ENCODE peak calls at places on chromosomes 11 and 22, in six cellular contexts. F is cardiac muscle cell; H is CD8-positive, alpha-beta T cell; Z is SK-N-SH; X is PC-3; M is AG04449. K is an unnamed sample.

GRCh38 chr22:48851933-48852549 is 975.6 kb downstream of the BRD1 start:
- DNase-seq in F (no peak), H (no peak), Z (no peak), X (no peak), M (no peak), K (no peak)

GRCh38 chr11:45535033-45535432 is 130.4 kb downstream of the CHST1 start:
- DNase-seq in X (no peak), F (no peak), M (no peak), H (no peak), Z (no peak), K (no peak)

GRCh38 chr11:133712235-133712634 is 133.1 kb downstream of the SPATA19 start:
- DNase-seq in Z (no peak), M (no peak), H (no peak), X (no peak), F (no peak), K (no peak)

GRCh38 chr22:46934746-46935491 is 172.5 kb downstream of the TBC1D22A start:
- DNase-seq in F (peak), Z (no peak), X (peak), M (peak), H (no peak), K (no peak)

GRCh38 chr11:71210861-71211260 is 41.5 kb downstream of the SHANK2 start:
- DNase-seq in Z (no peak), M (no peak), F (no peak), X (no peak), H (no peak), K (no peak)

GRCh38 chr11:128927683-128928336 is 14.9 kb downstream of the TP53AIP1 start:
- DNase-seq in H (no peak), X (no peak), F (no peak), M (no peak), Z (no peak), K (no peak)

GRCh38 chr22:24435861-24436351 is 8.5 kb downstream of the ADORA2A start:
- DNase-seq in F (no peak), M (no peak), X (no peak), H (no peak), Z (peak), K (no peak)

GRCh38 chr22:22061085-22062077 is 78.8 kb upstream of the TOP3B start:
- DNase-seq in X (peak), F (peak), H (no peak), Z (no peak), M (no peak), K (peak)

GRCh38 chr11:67055812-67056211 is 835 bp upstream of the RHOD start:
- DNase-seq in F (peak), X (peak), H (no peak), M (no peak), Z (no peak), K (no peak)

GRCh38 chr11:124917115-124917637 is 1.9 kb upstream of the HEPN1 start:
- DNase-seq in H (no peak), X (no peak), M (no peak), Z (no peak), F (peak), K (no peak)

GRCh38 chr11:3041699-3042098 is 15.5 kb downstream of the CARS1 start:
- DNase-seq in M (no peak), H (no peak), F (no peak), Z (no peak), X (no peak), K (no peak)

GRCh38 chr11:131254254-131254653 is 116.2 kb upstream of the NTM start:
- DNase-seq in X (no peak), H (no peak), Z (no peak), M (no peak), F (no peak), K (no peak)

GRCh38 chr11:129287920-129288319 is 87.7 kb upstream of the BARX2 start:
- DNase-seq in H (no peak), Z (no peak), X (no peak), F (no peak), M (no peak), K (no peak)

GRCh38 chr11:19992162-19992561 is 168.1 kb downstream of the DBX1 start:
- DNase-seq in X (no peak), H (no peak), Z (no peak), F (no peak), M (no peak), K (no peak)

GRCh38 chr11:71238941-71239340 is 13.4 kb downstream of the SHANK2 start:
- DNase-seq in X (no peak), Z (peak), F (no peak), H (no peak), M (no peak), K (no peak)

GRCh38 chr22:48099251-48099650 is 1336.8 kb downstream of the TBC1D22A start:
- DNase-seq in M (no peak), Z (no peak), H (no peak), X (no peak), F (no peak), K (no peak)

GRCh38 chr11:57643802-57644201 is 5.9 kb downstream of the YPEL4 start:
- DNase-seq in H (no peak), F (peak), M (no peak), X (no peak), Z (no peak), K (no peak)

GRCh38 chr22:37328017-37328416 is 45.7 kb downstream of the CYTH4 start:
- DNase-seq in H (no peak), X (peak), F (peak), M (no peak), Z (no peak), K (no peak)

GRCh38 chr11:34234086-34234740 is 123.6 kb downstream of the ABTB2 start:
- DNase-seq in M (no peak), Z (no peak), X (peak), H (peak), F (peak), K (no peak)

GRCh38 chr11:112789481-112789880 is 171.7 kb upstream of the NCAM1 start:
- DNase-seq in H (no peak), X (no peak), M (no peak), Z (no peak), F (no peak), K (no peak)

GRCh38 chr11:103803062-103803461 is 233.4 kb upstream of the DDI1 start:
- DNase-seq in Z (no peak), X (no peak), F (peak), M (no peak), H (no peak), K (no peak)

GRCh38 chr11:71336996-71337772 is 84.8 kb upstream of the SHANK2 start:
- DNase-seq in F (no peak), Z (no peak), M (no peak), X (no peak), H (no peak), K (no peak)

GRCh38 chr22:49323751-49324415 is 503.8 kb downstream of the BRD1 start:
- DNase-seq in Z (no peak), H (no peak), F (no peak), M (no peak), X (no peak), K (no peak)

GRCh38 chr11:114280696-114281095 is 15.5 kb upstream of the NNMT start:
- DNase-seq in H (no peak), F (peak), X (peak), Z (peak), M (no peak), K (no peak)

GRCh38 chr22:29816128-29816527 is 21.9 kb downstream of the ASCC2 start:
- DNase-seq in M (no peak), Z (no peak), X (no peak), F (peak), H (no peak), K (no peak)

GRCh38 chr11:5452712-5453111 is 3.6 kb downstream of the OR51I2 start:
- DNase-seq in F (no peak), H (no peak), M (no peak), Z (no peak), X (no peak), K (no peak)

GRCh38 chr22:19579880-19580279 is 55.7 kb upstream of the CLDN5 start:
- DNase-seq in Z (no peak), H (no peak), F (peak), M (no peak), X (peak), K (no peak)

GRCh38 chr11:79439430-79439892 is 1.4 kb downstream of the TENM4 start:
- DNase-seq in Z (peak), F (peak), X (no peak), H (no peak), M (no peak), K (no peak)

GRCh38 chr11:3156661-3157311 is 8.3 kb downstream of the OSBPL5 start:
- DNase-seq in X (no peak), F (no peak), Z (no peak), M (no peak), H (peak), K (no peak)

GRCh38 chr11:12888525-12889158 is 120.5 kb upstream of the RASSF10 start:
- DNase-seq in X (peak), M (peak), Z (peak), H (peak), F (peak), K (peak)

GRCh38 chr22:36291831-36292740 is 39.2 kb downstream of the APOL1 start:
- DNase-seq in H (no peak), Z (no peak), F (no peak), M (no peak), X (no peak), K (no peak)
- TF ChIP-seq CTCF in H (no peak), Z (no peak), F (no peak), M (no peak), X (no peak), K (no peak)

DNA sequence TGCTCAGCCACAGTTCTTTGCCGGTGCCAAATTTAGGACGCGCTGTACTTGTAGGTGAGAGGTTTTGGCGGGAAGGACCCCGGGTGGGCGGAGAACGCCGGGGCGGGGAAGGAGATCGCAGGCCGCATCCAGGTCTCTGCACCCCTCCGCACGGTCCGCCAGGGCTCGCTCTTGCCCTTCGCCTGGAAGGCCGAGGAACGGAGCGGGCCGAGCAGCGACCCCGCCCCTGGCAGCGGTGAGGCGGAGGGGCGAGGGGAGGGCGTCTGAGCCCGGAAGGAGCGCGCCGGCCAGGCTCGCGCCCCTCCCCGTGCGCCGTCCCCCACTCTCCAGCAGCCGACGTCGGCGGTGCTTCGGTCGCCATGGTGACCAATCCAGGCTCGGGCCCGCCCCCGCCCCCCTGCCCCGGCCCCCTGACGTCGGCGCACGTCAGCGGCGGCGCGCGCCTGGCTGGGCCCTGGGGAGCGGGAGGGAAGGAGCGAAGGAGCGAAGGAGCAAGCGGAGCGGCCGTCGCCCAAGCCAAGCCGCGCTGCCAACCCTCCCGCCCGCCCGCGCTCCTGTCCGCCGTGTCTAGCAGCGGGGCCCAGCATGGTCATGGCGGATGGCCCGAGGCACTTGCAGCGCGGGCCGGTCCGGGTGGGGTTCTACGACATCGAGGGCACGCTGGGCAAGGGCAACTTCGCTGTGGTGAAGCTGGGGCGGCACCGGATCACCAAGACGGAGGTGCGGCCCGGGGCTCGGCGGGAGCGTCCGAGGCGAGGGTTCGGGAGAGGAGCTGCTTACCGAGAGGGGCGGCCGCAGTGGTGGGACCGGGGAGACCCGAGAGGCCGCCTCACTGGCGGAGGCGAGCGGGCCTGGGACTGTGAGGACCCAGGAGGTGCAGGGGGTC is at the start of gene SIK2:
- DNase-seq in M (no peak), X (peak), Z (peak), H (peak), F (peak), K (peak)
- H3K4me3 ChIP-seq in M (peak), X (peak), Z (peak), H (peak), F (peak), K (peak)

GRCh38 chr11:76512851-76513653 is 68.2 kb downstream of the EMSY start:
- DNase-seq in F (peak), M (no peak), X (peak), H (no peak), Z (peak), K (no peak)
- TF ChIP-seq CTCF in F (peak), M (peak), X (peak), H (peak), Z (peak), K (peak)

DNA sequence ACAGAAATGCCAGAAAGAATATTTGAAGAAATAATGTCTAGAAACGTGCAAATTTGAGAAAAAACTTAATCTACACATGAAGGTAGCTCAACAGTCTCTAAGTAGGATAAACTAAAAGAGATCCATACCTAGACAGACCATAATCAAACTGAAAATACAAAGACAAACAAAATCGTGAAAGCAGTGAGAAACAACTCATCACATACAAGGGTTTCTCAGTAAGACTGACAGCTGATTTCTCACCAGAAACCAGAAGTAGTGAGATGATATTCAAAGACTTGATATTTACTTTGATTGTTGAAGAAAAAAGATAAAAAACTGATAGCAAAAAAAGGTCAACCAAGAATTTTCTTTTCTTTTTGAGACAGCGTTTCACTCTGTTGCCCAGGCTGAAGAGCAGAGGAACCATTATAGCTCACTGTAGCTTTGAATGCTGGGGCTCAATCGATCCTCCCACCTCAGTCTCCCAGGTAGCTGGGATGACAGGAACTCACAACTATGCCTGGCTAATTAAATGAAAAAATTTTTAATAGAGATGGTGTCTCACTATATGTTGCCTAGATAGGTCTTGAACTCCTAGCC is 17.4 kb downstream of the NPAT start:
- DNase-seq in F (no peak), Z (no peak), M (no peak), X (no peak), H (no peak), K (no peak)
- H3K4me3 ChIP-seq in F (no peak), Z (no peak), M (no peak), X (no peak), H (no peak), K (no peak)

DNA sequence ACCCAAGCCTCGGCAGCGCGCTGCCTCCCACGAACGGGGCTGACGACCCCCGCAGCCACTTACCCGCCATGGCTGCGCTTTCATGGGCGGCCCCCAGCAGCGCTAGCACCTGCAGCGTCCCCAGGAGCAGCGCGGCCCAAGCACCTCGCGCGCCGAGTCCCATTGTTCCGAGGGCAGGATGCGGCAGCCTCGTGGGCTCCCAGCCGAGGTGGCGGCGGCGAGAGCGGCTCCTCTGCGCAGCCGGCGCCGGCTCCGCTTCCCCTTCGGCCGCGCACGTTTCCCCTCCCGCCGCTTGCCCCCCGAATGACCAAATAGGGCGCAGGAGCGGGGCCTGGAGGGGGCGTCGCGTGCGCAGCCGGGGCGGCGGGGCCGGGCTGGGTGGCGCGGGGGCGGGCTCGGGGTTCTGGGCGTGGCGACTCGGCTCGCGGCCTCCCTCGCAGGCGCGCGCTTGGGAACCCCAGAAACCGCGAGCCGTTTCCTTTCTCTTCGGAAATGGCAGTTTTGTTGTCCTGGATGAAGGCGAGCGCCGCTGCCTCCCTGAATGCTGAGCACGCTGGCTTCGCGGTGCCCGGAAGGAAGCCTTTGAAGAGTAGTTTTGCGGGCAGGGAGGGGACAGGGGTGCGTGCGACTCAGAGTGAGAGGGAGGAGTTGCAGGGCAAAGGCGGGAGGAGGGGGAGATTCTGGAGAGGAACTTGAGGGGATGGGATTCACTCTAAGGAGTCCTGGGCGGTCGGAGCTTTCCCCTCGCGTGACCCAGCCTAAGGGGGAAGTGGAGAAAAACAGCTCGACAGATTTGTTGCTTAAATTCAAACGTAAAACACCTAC is at the start of gene TMEM123:
- DNase-seq in M (no peak), X (peak), F (peak), H (peak), Z (peak), K (no peak)
- TF ChIP-seq CTCF in M (no peak), X (no peak), F (no peak), H (no peak), Z (no peak), K (no peak)

GRCh38 chr22:50481045-50481439 is 301 bp upstream of the ADM2 start:
- DNase-seq in M (no peak), H (no peak), X (no peak), Z (no peak), F (no peak), K (no peak)
- H3K4me3 ChIP-seq in M (peak), H (peak), X (no peak), Z (peak), F (peak), K (peak)

GRCh38 chr11:96472085-96472484 is 82.3 kb downstream of the JRKL start:
- DNase-seq in X (no peak), M (no peak), Z (no peak), F (no peak), H (no peak), K (no peak)
- TF ChIP-seq CTCF in X (no peak), M (no peak), Z (peak), F (no peak), H (no peak), K (no peak)

DNA sequence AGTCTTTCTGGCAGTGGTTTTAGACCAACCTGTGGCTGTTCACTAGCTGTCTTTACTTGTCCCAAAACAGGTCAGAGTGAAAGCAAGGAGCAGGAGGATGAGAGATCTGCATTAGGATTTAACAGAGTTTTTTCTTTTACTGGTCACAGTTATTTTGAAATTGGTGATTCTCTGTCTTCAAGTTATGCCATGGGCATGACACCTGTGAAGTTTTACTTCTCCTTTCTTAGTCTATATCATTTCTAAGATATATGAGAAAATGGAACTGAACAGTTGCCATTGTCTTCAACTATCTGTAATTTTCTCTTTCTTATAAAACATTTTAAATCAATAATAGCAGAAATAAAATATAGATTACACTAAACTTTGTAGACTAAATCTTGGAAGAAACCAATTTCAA is 60.6 kb downstream of the TRPC6 start:
- DNase-seq in H (no peak), Z (no peak), X (no peak), F (no peak), M (no peak), K (no peak)
- H3K4me3 ChIP-seq in H (no peak), Z (no peak), X (no peak), F (no peak), M (no peak), K (no peak)

GRCh38 chr22:42719133-42719532 is 1.5 kb downstream of the A4GALT start:
- DNase-seq in Z (no peak), H (no peak), F (peak), X (no peak), M (no peak), K (no peak)
- TF ChIP-seq CTCF in Z (no peak), H (no peak), F (no peak), X (no peak), M (no peak), K (no peak)

K was measured in LNCaP clone FGC.